ENCODE peak calls at places on chromosomes 6 and 20, in six cellular contexts. L, J, N, Z, T and P are unnamed samples.

GRCh38 chr6:100257661-100258395 is 206.9 kb downstream of the SIM1 start:
- DNase-seq in T (no peak), J (peak), L (no peak), Z (peak), N (no peak), P (peak)

GRCh38 chr6:149221774-149222070 is 95.8 kb upstream of the TAB2 start:
- DNase-seq in T (no peak), L (no peak), Z (no peak), N (no peak), J (no peak), P (no peak)

GRCh38 chr20:46296526-46297250 is 11.6 kb downstream of the CDH22 start:
- DNase-seq in T (peak), L (no peak), Z (no peak), J (no peak), N (no peak), P (no peak)

GRCh38 chr6:142377112-142377848 is 75.5 kb downstream of the ADGRG6 start:
- DNase-seq in T (no peak), J (no peak), L (no peak), Z (no peak), N (no peak), P (no peak)

GRCh38 chr6:161342039-161342438 is 68.2 kb upstream of the AGPAT4 start:
- DNase-seq in N (no peak), L (no peak), T (no peak), Z (no peak), J (no peak), P (no peak)

GRCh38 chr6:16179970-16180431 is 51.1 kb downstream of the MYLIP start:
- DNase-seq in N (no peak), T (no peak), Z (no peak), J (peak), L (peak), P (no peak)

GRCh38 chr6:20946890-20947289 is 412.6 kb downstream of the CDKAL1 start:
- DNase-seq in T (no peak), L (no peak), J (no peak), N (no peak), Z (no peak), P (no peak)

GRCh38 chr6:168093071-168093505 is 14.1 kb upstream of the FRMD1 start:
- DNase-seq in N (no peak), T (peak), J (no peak), L (no peak), Z (no peak), P (no peak)

GRCh38 chr6:170279977-170280688 is 10.7 kb downstream of the DLL1 start:
- DNase-seq in L (peak), J (peak), Z (no peak), N (no peak), T (peak), P (no peak)

GRCh38 chr6:88561034-88561973 is 395.2 kb upstream of the CNR1 start:
- DNase-seq in T (no peak), J (no peak), Z (no peak), N (no peak), L (no peak), P (no peak)

GRCh38 chr6:158050955-158051354 is 69.3 kb downstream of the SYNJ2 start:
- DNase-seq in N (no peak), T (no peak), Z (no peak), J (no peak), L (no peak), P (peak)

GRCh38 chr20:7085448-7085847 is 318.0 kb downstream of the BMP2 start:
- DNase-seq in J (no peak), T (no peak), L (no peak), Z (no peak), N (no peak), P (no peak)

GRCh38 chr6:133241088-133241900 is at the start of gene EYA4:
- DNase-seq in N (no peak), J (no peak), Z (no peak), T (peak), L (no peak), P (no peak)

GRCh38 chr6:140897804-140898573 is 1234.7 kb upstream of the GJE1 start:
- DNase-seq in Z (no peak), N (no peak), T (peak), J (no peak), L (no peak), P (no peak)

GRCh38 chr6:14068133-14068532 is 49.4 kb upstream of the CD83 start:
- DNase-seq in L (no peak), Z (no peak), N (no peak), T (no peak), J (peak), P (peak)

GRCh38 chr6:97437087-97437486 is 154.1 kb upstream of the MMS22L start:
- DNase-seq in J (no peak), N (no peak), Z (no peak), L (no peak), T (no peak), P (no peak)

GRCh38 chr20:64108731-64109389 is 1.5 kb upstream of the NPBWR2 start:
- DNase-seq in L (no peak), Z (no peak), N (no peak), T (peak), J (no peak), P (no peak)

GRCh38 chr6:100664274-100665040 is 199.7 kb upstream of the SIM1 start:
- DNase-seq in Z (no peak), T (no peak), L (peak), N (no peak), J (peak), P (no peak)

GRCh38 chr6:15416932-15417509 is 171.2 kb downstream of the JARID2 start:
- DNase-seq in L (no peak), J (no peak), Z (no peak), T (no peak), N (no peak), P (no peak)

GRCh38 chr6:98769546-98769945 is 64.8 kb upstream of the POU3F2 start:
- DNase-seq in L (no peak), T (no peak), J (peak), N (no peak), Z (no peak), P (no peak)

GRCh38 chr6:69019832-69020231 is 384.8 kb downstream of the ADGRB3 start:
- DNase-seq in L (no peak), T (no peak), Z (peak), J (no peak), N (no peak), P (no peak)

GRCh38 chr6:56802570-56802969 is 152.3 kb upstream of the BEND6 start:
- DNase-seq in N (no peak), J (no peak), Z (peak), L (no peak), T (no peak), P (no peak)

GRCh38 chr6:50791900-50792508 is 26.7 kb upstream of the TFAP2B start:
- DNase-seq in Z (no peak), N (no peak), J (peak), L (no peak), T (no peak), P (no peak)

GRCh38 chr6:64580346-64580745 is 944.7 kb downstream of the PHF3 start:
- DNase-seq in T (no peak), L (no peak), N (no peak), J (no peak), Z (no peak), P (no peak)

GRCh38 chr6:19303381-19303780 is 533.8 kb upstream of the ID4 start:
- DNase-seq in Z (no peak), L (no peak), T (no peak), J (no peak), N (no peak), P (no peak)

GRCh38 chr6:168301648-168302398 is 17.8 kb downstream of the DACT2 start:
- DNase-seq in T (peak), J (no peak), Z (no peak), L (no peak), N (no peak), P (no peak)

GRCh38 chr20:32432277-32432676 is 74.1 kb downstream of the ASXL1 start:
- DNase-seq in J (no peak), T (no peak), N (no peak), Z (no peak), L (no peak), P (no peak)

GRCh38 chr20:32535953-32536823 is 48.9 kb downstream of the NOL4L start:
- DNase-seq in Z (no peak), J (peak), N (no peak), T (peak), L (peak), P (no peak)

GRCh38 chr6:135087803-135088202 is 33.2 kb upstream of the HBS1L start:
- DNase-seq in L (peak), J (peak), Z (no peak), N (no peak), T (no peak), P (no peak)

GRCh38 chr6:138953451-138953850 is 34.6 kb downstream of the REPS1 start:
- DNase-seq in J (no peak), Z (no peak), L (no peak), T (no peak), N (no peak), P (no peak)

GRCh38 chr20:22403860-22404608 is 180.3 kb downstream of the FOXA2 start:
- DNase-seq in Z (no peak), L (no peak), J (no peak), N (no peak), T (no peak), P (no peak)

GRCh38 chr6:18021166-18021850 is 33.9 kb upstream of the KIF13A start:
- DNase-seq in L (no peak), N (no peak), J (no peak), Z (no peak), T (no peak), P (no peak)

GRCh38 chr6:136326038-136326561 is 36.5 kb upstream of the BCLAF1 start:
- DNase-seq in T (no peak), J (peak), L (no peak), N (no peak), Z (no peak), P (no peak)

GRCh38 chr20:10961651-10962288 is 288.0 kb upstream of the JAG1 start:
- DNase-seq in T (no peak), L (no peak), Z (peak), N (no peak), J (no peak), P (no peak)

GRCh38 chr20:17884318-17885003 is 84.1 kb downstream of the SNX5 start:
- DNase-seq in T (peak), Z (no peak), N (no peak), L (no peak), J (no peak), P (no peak)

GRCh38 chr6:11008821-11009220 is 35.3 kb downstream of the ELOVL2 start:
- DNase-seq in Z (no peak), N (no peak), L (no peak), J (no peak), T (no peak), P (no peak)

GRCh38 chr6:15464211-15464725 is 198.6 kb downstream of the DTNBP1 start:
- DNase-seq in J (peak), T (no peak), Z (no peak), N (no peak), L (peak), P (no peak)